ENCODE peak calls at places on chromosomes 7 and 10, in seven cellular contexts. I, Q, S, A, U, N and G are unnamed samples.

GRCh38 chr7:147022056-147022455 is 905.5 kb downstream of the CNTNAP2 start:
- DNase-seq in N (no peak), U (no peak), Q (no peak), S (no peak), A (no peak), I (no peak), G (no peak)

GRCh38 chr10:6162589-6163356 is 40.0 kb upstream of the PFKFB3 start:
- DNase-seq in I (no peak), N (no peak), Q (no peak), U (no peak), A (no peak), S (no peak), G (peak)

GRCh38 chr10:95880704-95881103 is 27.1 kb upstream of the CC2D2B start:
- DNase-seq in A (no peak), U (no peak), I (no peak), S (no peak), Q (no peak), N (peak), G (no peak)

GRCh38 chr10:23075672-23076071 is 19.7 kb upstream of the MSRB2 start:
- DNase-seq in S (no peak), A (no peak), N (no peak), Q (no peak), I (no peak), U (no peak), G (no peak)

GRCh38 chr7:34662058-34662457 is 4.0 kb downstream of the NPSR1 start:
- DNase-seq in N (no peak), U (no peak), Q (no peak), A (no peak), I (no peak), S (no peak), G (no peak)

GRCh38 chr10:85976267-85976793 is 390.3 kb downstream of the GRID1 start:
- DNase-seq in U (no peak), I (no peak), Q (no peak), S (no peak), N (no peak), A (no peak), G (no peak)

GRCh38 chr7:45460379-45460778 is 113.8 kb upstream of the ADCY1 start:
- DNase-seq in S (no peak), U (no peak), I (no peak), N (no peak), Q (no peak), A (no peak), G (no peak)

GRCh38 chr7:111198255-111198654 is 107.3 kb downstream of the LRRN3 start:
- DNase-seq in N (no peak), Q (no peak), I (peak), U (no peak), A (peak), S (no peak), G (no peak)

GRCh38 chr10:93601774-93602162 is 733 bp upstream of the RBP4 start:
- DNase-seq in A (no peak), I (peak), Q (no peak), N (no peak), S (no peak), U (no peak), G (no peak)

DNA sequence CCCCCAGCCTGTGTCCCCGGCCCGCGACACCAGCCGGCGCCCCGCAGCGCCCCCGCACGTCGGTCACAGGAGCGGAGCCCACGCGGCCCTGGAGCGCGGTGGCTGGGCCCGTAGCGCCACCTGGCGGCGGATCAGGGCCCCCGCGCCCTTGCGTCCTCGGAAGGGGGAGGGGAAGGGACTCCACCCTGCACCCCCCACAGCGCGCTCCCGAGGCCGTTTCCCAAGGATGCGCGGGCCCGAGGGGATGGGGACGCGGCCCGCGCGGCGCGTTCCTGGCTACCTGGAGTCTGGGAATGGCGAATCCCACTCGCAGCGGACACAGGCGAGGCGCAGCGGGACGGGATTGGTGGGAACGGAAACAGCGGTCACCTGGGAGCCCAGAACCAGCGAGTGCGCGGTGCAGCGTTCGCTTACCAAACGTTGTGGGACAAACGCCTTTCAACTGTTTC is 23.8 kb upstream of the MKI67 start:
- DNase-seq in I (no peak), Q (peak), S (peak), U (no peak), A (peak), N (no peak), G (peak)
- TF ChIP-seq JUND in I (no peak), Q (no peak), S (no peak), U (no peak), A (no peak), N (no peak), G (no peak)

DNA sequence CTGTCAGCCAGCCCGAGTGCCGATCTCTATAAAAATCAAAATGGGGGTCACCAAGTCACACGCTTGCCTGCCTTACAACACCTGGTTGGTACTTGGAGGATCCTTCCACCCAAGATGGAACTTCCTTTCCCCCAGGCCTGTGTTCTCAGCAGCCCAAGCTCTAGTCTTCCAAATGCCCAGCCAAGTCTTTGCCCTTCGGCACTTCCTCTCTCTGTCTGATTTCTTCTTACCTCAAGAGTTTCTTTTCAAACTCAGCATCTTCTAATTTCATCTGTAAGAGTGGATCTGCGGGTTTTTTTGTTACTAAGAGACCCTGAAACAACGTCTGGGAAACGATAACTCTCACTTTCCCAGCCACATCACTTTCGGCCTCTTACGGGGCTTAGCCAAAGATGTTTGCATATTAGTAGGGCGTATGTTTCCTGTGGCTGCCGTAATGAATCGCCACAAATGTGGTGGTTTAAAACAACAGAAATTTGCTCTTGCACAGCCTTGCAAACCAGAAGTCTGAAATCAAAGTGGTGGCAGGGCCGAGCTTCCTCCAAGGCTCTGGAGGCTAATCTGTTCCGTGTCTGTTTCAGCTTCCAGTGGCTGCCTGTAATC is 219.9 kb downstream of the TCF7L2 start:
- DNase-seq in N (peak), S (no peak), I (no peak), A (no peak), U (no peak), Q (no peak), G (no peak)
- TF ChIP-seq JUND in N (no peak), S (no peak), I (no peak), A (no peak), U (no peak), Q (no peak), G (no peak)

GRCh38 chr7:17532861-17533404 is 234.5 kb downstream of the AHR start:
- DNase-seq in U (no peak), N (no peak), Q (no peak), S (no peak), I (no peak), A (peak), G (no peak)
- TF ChIP-seq JUND in U (no peak), N (no peak), Q (no peak), S (no peak), I (no peak), A (peak), G (no peak)

GRCh38 chr10:76946268-76946667 is 691.3 kb downstream of the KCNMA1 start:
- DNase-seq in I (no peak), N (no peak), S (no peak), Q (no peak), A (no peak), U (no peak), G (no peak)
- TF ChIP-seq JUND in I (no peak), N (no peak), S (no peak), Q (no peak), A (no peak), U (no peak), G (no peak)

GRCh38 chr7:108247646-108248045 is 117.5 kb upstream of the LAMB4 start:
- DNase-seq in N (no peak), A (no peak), S (no peak), I (no peak), U (no peak), Q (no peak), G (no peak)
- TF ChIP-seq JUND in N (no peak), A (no peak), S (no peak), I (no peak), U (no peak), Q (no peak), G (no peak)

GRCh38 chr10:130745831-130746230 is 565.7 kb downstream of the TCERG1L start:
- DNase-seq in A (no peak), I (no peak), Q (no peak), S (no peak), U (no peak), N (no peak), G (no peak)
- TF ChIP-seq JUND in A (no peak), I (no peak), Q (no peak), S (no peak), U (no peak), N (no peak), G (no peak)

GRCh38 chr7:138458576-138459234 is 1.4 kb upstream of the TRIM24 start:
- DNase-seq in U (peak), Q (no peak), N (no peak), I (no peak), S (no peak), A (no peak), G (no peak)

GRCh38 chr7:138456220-138456619 is 3.8 kb upstream of the TRIM24 start:
- DNase-seq in S (no peak), N (no peak), A (no peak), U (no peak), Q (no peak), I (no peak), G (no peak)

GRCh38 chr7:138459300-138460175 is 521 bp upstream of the TRIM24 start:
- DNase-seq in S (peak), Q (no peak), A (peak), N (peak), I (peak), U (peak), G (no peak)

GRCh38 chr7:138460649-138461607 is 869 bp downstream of the TRIM24 start:
- DNase-seq in N (no peak), U (no peak), S (peak), Q (peak), A (no peak), I (no peak), G (peak)

GRCh38 chr7:138460176-138460648 is at the start of gene TRIM24:
- DNase-seq in S (no peak), Q (peak), A (no peak), I (no peak), N (no peak), U (no peak), G (peak)
- TF ChIP-seq JUND in S (no peak), Q (no peak), A (no peak), I (no peak), N (no peak), U (no peak), G (no peak)

DNA sequence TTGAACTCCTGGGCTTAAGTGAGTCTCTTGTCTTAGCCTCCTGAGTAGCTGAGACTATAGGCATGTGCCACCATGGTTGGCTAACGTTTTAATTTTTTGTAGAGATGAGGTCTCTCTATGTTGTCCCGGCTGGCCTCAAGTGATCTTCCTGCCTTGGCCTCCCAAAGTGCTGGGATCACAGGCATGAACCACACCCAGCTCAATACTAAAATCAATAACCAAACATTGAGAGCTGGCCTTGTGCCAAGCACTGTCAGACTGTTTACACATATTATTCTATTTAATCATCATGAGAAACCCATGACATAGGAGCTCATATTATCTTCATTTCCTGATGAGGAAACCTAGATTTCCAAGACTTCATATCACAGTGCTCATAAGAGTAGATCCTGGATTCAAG is 251.2 kb downstream of the BAMBI start:
- DNase-seq in U (no peak), Q (no peak), S (no peak), A (peak), I (peak), N (no peak), G (no peak)
- TF ChIP-seq JUND in U (no peak), Q (no peak), S (no peak), A (no peak), I (no peak), N (no peak), G (no peak)

DNA sequence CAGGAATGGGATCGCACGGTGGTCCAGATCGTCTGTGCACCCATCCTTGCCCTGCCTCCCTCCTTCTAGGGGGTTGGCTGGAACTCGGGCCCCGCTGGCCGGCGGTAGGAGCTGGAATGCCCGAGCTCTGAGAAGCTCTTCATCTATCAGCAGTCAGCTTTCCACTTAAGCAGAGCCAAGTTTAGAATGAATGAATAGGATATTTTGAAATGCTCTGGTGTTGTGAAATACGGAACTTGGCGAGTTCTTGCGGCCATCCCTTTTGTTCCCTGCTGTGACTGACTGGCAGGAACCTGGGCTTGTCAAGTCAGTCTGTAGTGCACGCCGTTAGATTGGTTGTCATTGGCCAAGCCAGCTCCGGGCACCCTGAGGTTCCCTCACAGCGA is 33.3 kb downstream of the FOXK1 start:
- DNase-seq in U (no peak), Q (no peak), N (no peak), I (peak), A (no peak), S (no peak), G (no peak)
- TF ChIP-seq JUND in U (no peak), Q (no peak), N (no peak), I (no peak), A (no peak), S (no peak), G (no peak)

GRCh38 chr7:139748373-139748765 is 29.4 kb downstream of the HIPK2 start:
- DNase-seq in I (no peak), Q (no peak), A (no peak), N (no peak), S (no peak), U (no peak), G (no peak)
- TF ChIP-seq JUND in I (no peak), Q (no peak), A (no peak), N (no peak), S (no peak), U (no peak), G (no peak)